ENCODE peak calls at places on chromosomes 1 and 21, in eight cellular contexts. One of them, this sample, is unnamed.

GRCh38 chr1:22662318-22662717 is 9.3 kb downstream of the C1QB start:
- DNase-seq in SK-N-SH: peak; percentile 67
- DNase-seq in stomach: no peak
- DNase-seq in Peyer's patch: no peak
- DNase-seq in body of pancreas: no peak
- DNase-seq in thoracic aorta: no peak
- DNase-seq in PC-9: no peak
- DNase-seq in left ventricle myocardium inferior: peak; percentile 33
- DNase-seq in this sample: no peak

GRCh38 chr21:37546949-37547614 is 180.5 kb downstream of the DYRK1A start:
- DNase-seq in PC-9: no peak
- DNase-seq in Peyer's patch: no peak
- DNase-seq in left ventricle myocardium inferior: no peak
- DNase-seq in body of pancreas: no peak
- DNase-seq in SK-N-SH: no peak
- DNase-seq in stomach: no peak
- DNase-seq in thoracic aorta: no peak
- DNase-seq in this sample: no peak

GRCh38 chr1:235052067-235053008 is 76.3 kb downstream of the TOMM20 start:
- DNase-seq in PC-9: no peak
- DNase-seq in SK-N-SH: no peak
- DNase-seq in Peyer's patch: no peak
- DNase-seq in thoracic aorta: no peak
- DNase-seq in stomach: no peak
- DNase-seq in body of pancreas: no peak
- DNase-seq in left ventricle myocardium inferior: no peak
- DNase-seq in this sample: no peak

GRCh38 chr1:15957221-15958090 is 18.4 kb downstream of the ZBTB17 start:
- DNase-seq in SK-N-SH: peak; percentile 26
- DNase-seq in PC-9: no peak
- DNase-seq in Peyer's patch: no peak
- DNase-seq in left ventricle myocardium inferior: no peak
- DNase-seq in thoracic aorta: no peak
- DNase-seq in body of pancreas: no peak
- DNase-seq in stomach: no peak
- DNase-seq in this sample: no peak

GRCh38 chr1:207853372-207853757 is 57.6 kb downstream of the CD34 start:
- DNase-seq in left ventricle myocardium inferior: no peak
- DNase-seq in stomach: no peak
- DNase-seq in PC-9: no peak
- DNase-seq in SK-N-SH: no peak
- DNase-seq in Peyer's patch: no peak
- DNase-seq in body of pancreas: no peak
- DNase-seq in thoracic aorta: no peak
- DNase-seq in this sample: peak; percentile 60

GRCh38 chr1:228042508-228042907 is 35.7 kb downstream of the WNT3A start:
- DNase-seq in body of pancreas: no peak
- DNase-seq in SK-N-SH: no peak
- DNase-seq in thoracic aorta: no peak
- DNase-seq in stomach: no peak
- DNase-seq in left ventricle myocardium inferior: no peak
- DNase-seq in PC-9: no peak
- DNase-seq in Peyer's patch: no peak
- DNase-seq in this sample: no peak

GRCh38 chr1:191913234-191913948 is 244.9 kb upstream of the RGS18 start:
- DNase-seq in Peyer's patch: no peak
- DNase-seq in SK-N-SH: no peak
- DNase-seq in thoracic aorta: no peak
- DNase-seq in stomach: no peak
- DNase-seq in body of pancreas: no peak
- DNase-seq in PC-9: no peak
- DNase-seq in left ventricle myocardium inferior: no peak
- DNase-seq in this sample: no peak

GRCh38 chr1:42740756-42741580 is 932 bp upstream of the CLDN19 start:
- DNase-seq in body of pancreas: no peak
- DNase-seq in thoracic aorta: no peak
- DNase-seq in PC-9: no peak
- DNase-seq in left ventricle myocardium inferior: no peak
- DNase-seq in SK-N-SH: peak; percentile 25
- DNase-seq in stomach: no peak
- DNase-seq in Peyer's patch: no peak
- DNase-seq in this sample: no peak

GRCh38 chr21:33374080-33374873 is 28.9 kb upstream of the IFNGR2 start:
- DNase-seq in body of pancreas: peak; percentile 60
- DNase-seq in SK-N-SH: peak; percentile 45
- DNase-seq in Peyer's patch: peak; percentile 59
- DNase-seq in thoracic aorta: no peak
- DNase-seq in PC-9: peak; percentile 98
- DNase-seq in stomach: peak; percentile 58
- DNase-seq in left ventricle myocardium inferior: peak; percentile 52
- DNase-seq in this sample: peak; percentile 75

GRCh38 chr1:17503146-17503545 is 36.4 kb upstream of the ARHGEF10L start:
- DNase-seq in thoracic aorta: no peak
- DNase-seq in PC-9: no peak
- DNase-seq in left ventricle myocardium inferior: no peak
- DNase-seq in Peyer's patch: no peak
- DNase-seq in body of pancreas: no peak
- DNase-seq in SK-N-SH: no peak
- DNase-seq in stomach: no peak
- DNase-seq in this sample: no peak

GRCh38 chr1:33161061-33161681 is 20.7 kb downstream of the TRIM62 start:
- DNase-seq in thoracic aorta: no peak
- DNase-seq in stomach: no peak
- DNase-seq in PC-9: no peak
- DNase-seq in Peyer's patch: no peak
- DNase-seq in SK-N-SH: peak; percentile 97
- DNase-seq in body of pancreas: no peak
- DNase-seq in left ventricle myocardium inferior: peak; percentile 72
- DNase-seq in this sample: no peak

DNA sequence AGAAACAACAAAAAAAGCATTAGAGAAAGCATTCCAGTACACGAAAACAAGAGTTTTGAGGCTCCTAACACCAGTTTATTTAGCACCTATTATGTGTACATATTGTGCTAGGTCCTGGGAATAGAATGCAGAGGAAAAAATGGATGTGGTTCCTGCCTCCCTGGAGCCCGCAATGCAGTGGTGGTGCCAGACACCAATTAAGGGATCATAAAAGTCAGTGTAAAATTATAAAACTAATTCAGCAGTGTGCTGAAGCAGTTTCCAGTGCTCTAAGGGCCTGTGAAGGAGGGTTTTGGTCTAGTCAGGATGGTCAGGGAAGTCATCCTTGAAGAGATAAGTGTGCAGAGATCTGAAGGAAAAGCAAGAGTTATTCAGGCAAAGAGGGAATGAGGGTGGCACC is 65.1 kb upstream of the IFNLR1 start:
- DNase-seq in body of pancreas: no peak
- DNase-seq in left ventricle myocardium inferior: no peak
- DNase-seq in PC-9: no peak
- DNase-seq in Peyer's patch: no peak
- DNase-seq in thoracic aorta: no peak
- DNase-seq in SK-N-SH: no peak
- DNase-seq in stomach: no peak
- DNase-seq in this sample: no peak
- H3K27ac ChIP-seq in body of pancreas: no peak overlapping the region
- H3K27ac ChIP-seq in left ventricle myocardium inferior: no peak overlapping the region
- H3K27ac ChIP-seq in PC-9: no peak overlapping the region
- H3K27ac ChIP-seq in Peyer's patch: no peak overlapping the region
- H3K27ac ChIP-seq in thoracic aorta: no peak overlapping the region
- H3K27ac ChIP-seq in SK-N-SH: no peak overlapping the region
- H3K27ac ChIP-seq in stomach: no peak overlapping the region
- H3K27ac ChIP-seq in this sample: no peak overlapping the region

GRCh38 chr1:63617450-63617849 is 24.2 kb downstream of the PGM1 start:
- DNase-seq in PC-9: no peak
- DNase-seq in SK-N-SH: no peak
- DNase-seq in thoracic aorta: no peak
- DNase-seq in Peyer's patch: no peak
- DNase-seq in left ventricle myocardium inferior: no peak
- DNase-seq in body of pancreas: no peak
- DNase-seq in stomach: no peak
- DNase-seq in this sample: no peak

GRCh38 chr1:63615809-63616420 is 22.7 kb downstream of the PGM1 start:
- DNase-seq in stomach: peak; percentile 65
- DNase-seq in thoracic aorta: peak; percentile 21
- DNase-seq in PC-9: peak; percentile 61
- DNase-seq in body of pancreas: peak; percentile 74
- DNase-seq in left ventricle myocardium inferior: no peak
- DNase-seq in Peyer's patch: peak; percentile 47
- DNase-seq in SK-N-SH: peak; percentile 55
- DNase-seq in this sample: peak; percentile 79

GRCh38 chr1:63611231-63611630 is 18.0 kb downstream of the PGM1 start:
- DNase-seq in left ventricle myocardium inferior: no peak
- DNase-seq in SK-N-SH: no peak
- DNase-seq in PC-9: no peak
- DNase-seq in stomach: no peak
- DNase-seq in thoracic aorta: no peak
- DNase-seq in Peyer's patch: no peak
- DNase-seq in body of pancreas: no peak
- DNase-seq in this sample: no peak

GRCh38 chr1:63612564-63612963 is 19.4 kb downstream of the PGM1 start:
- DNase-seq in PC-9: peak; percentile 81
- DNase-seq in stomach: no peak
- DNase-seq in body of pancreas: no peak
- DNase-seq in left ventricle myocardium inferior: no peak
- DNase-seq in Peyer's patch: no peak
- DNase-seq in SK-N-SH: no peak
- DNase-seq in thoracic aorta: no peak
- DNase-seq in this sample: no peak

GRCh38 chr1:63612971-63613370 is 19.8 kb downstream of the PGM1 start:
- DNase-seq in stomach: no peak
- DNase-seq in PC-9: peak; percentile 74
- DNase-seq in SK-N-SH: no peak
- DNase-seq in thoracic aorta: no peak
- DNase-seq in left ventricle myocardium inferior: no peak
- DNase-seq in body of pancreas: no peak
- DNase-seq in Peyer's patch: no peak
- DNase-seq in this sample: no peak
- H3K4me3 ChIP-seq in stomach: no peak overlapping the region
- H3K4me3 ChIP-seq in PC-9: no peak overlapping the region
- H3K4me3 ChIP-seq in SK-N-SH: no peak overlapping the region
- H3K4me3 ChIP-seq in thoracic aorta: no peak overlapping the region
- H3K4me3 ChIP-seq in left ventricle myocardium inferior: no peak overlapping the region
- H3K4me3 ChIP-seq in body of pancreas: no peak overlapping the region
- H3K4me3 ChIP-seq in Peyer's patch: no peak overlapping the region
- H3K4me3 ChIP-seq in this sample: no peak overlapping the region

DNA sequence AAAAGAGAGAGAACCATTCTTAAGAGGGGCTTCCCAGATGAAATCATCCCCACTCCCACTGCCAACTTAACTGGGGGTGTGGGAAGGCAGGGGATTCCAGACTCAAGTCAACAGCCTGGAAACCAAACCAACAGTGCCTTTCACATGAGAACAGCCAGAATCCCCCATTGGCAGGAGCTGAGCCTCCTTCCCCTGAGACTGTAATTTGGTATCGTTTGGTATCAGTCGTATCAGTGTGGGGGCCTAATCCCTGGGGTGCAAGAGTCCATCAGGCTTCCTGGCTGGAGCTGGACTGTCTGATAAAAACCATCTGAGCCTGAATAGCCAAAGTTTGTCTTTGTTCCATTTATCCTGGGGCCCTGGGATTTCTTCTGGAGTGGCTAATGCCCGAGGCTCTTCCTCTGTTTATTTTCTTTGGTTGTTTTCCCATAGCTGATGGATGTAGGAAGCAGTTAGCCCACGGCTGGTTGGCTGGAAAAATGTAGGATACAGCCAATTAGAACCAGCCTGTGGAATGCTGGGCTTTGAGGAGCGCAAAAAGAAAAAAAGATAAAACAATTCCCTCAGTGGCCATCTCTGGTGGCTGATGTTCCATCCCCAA is 84.6 kb downstream of the LAMC2 start:
- DNase-seq in PC-9: no peak
- DNase-seq in Peyer's patch: no peak
- DNase-seq in stomach: no peak
- DNase-seq in left ventricle myocardium inferior: peak; percentile 56
- DNase-seq in thoracic aorta: no peak
- DNase-seq in body of pancreas: no peak
- DNase-seq in SK-N-SH: peak; percentile 53
- DNase-seq in this sample: no peak
- H3K9me3 ChIP-seq in PC-9: no peaks in the 10 kb centered on the region
- H3K9me3 ChIP-seq in Peyer's patch: no peaks in the 10 kb centered on the region
- H3K9me3 ChIP-seq in stomach: no peaks in the 10 kb centered on the region
- H3K9me3 ChIP-seq in left ventricle myocardium inferior: no peaks in the 10 kb centered on the region
- H3K9me3 ChIP-seq in thoracic aorta: no peaks in the 10 kb centered on the region
- H3K9me3 ChIP-seq in body of pancreas: no peaks in the 10 kb centered on the region
- H3K9me3 ChIP-seq in SK-N-SH: no peaks in the 10 kb centered on the region
- H3K9me3 ChIP-seq in this sample: no peaks in the 10 kb centered on the region

DNA sequence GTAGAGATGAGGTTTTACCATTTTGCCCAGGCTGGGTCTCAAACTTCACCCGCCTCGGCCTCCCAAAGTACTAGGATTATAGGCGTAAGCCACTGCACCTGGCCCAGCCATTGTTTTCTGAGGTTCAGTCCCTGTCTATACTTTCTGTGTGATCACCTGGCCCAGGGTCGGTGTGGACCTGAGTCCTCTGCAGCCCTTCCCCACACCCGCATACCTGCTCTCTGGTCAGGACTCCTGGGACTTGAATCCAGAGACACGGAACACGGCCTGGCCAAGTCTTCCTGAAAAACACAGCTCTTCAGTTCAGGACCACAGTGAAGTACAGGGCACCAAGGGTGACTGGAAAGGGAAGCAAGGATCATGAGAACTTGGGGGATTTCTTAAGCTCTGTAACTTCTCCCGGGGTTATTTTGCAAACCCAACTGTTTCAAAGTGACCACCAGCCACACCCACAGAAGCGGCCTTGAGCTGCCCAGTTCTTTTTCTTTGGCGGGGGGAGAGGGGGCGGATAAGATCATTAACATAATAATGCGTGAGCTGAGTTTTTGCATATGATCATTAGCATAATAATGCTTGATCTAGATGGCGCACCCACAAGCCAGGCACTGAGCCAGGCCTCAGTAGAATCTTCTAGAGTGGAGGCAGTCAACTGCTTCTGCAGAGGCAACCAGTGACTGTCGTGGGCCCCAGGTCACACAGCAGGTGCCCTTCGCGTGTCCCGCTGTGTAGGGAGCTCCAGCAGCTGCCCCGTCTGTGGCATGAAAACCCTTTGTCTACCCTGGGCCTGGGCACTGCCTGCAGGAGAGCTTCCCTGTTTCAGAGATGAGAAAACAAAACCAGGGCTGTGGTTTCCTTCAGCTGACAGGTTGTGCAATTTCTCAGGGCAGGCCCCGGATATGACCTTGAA is 1.7 kb upstream of the NADK start:
- DNase-seq in stomach: peak; percentile 75
- DNase-seq in body of pancreas: no peak
- DNase-seq in Peyer's patch: peak; percentile 85
- DNase-seq in thoracic aorta: no peak
- DNase-seq in SK-N-SH: no peak
- DNase-seq in left ventricle myocardium inferior: peak; percentile 55
- DNase-seq in PC-9: peak; percentile 69
- DNase-seq in this sample: peak; percentile 86
- H3K27ac ChIP-seq in stomach: peak overlapping the region; percentile 94
- H3K27ac ChIP-seq in body of pancreas: peak overlapping the region; percentile 83
- H3K27ac ChIP-seq in Peyer's patch: peak overlapping the region; percentile 98
- H3K27ac ChIP-seq in thoracic aorta: peak overlapping the region; percentile 4
- H3K27ac ChIP-seq in SK-N-SH: peak overlapping the region; percentile 78
- H3K27ac ChIP-seq in left ventricle myocardium inferior: peak overlapping the region; percentile 97
- H3K27ac ChIP-seq in PC-9: peak overlapping the region; percentile 87
- H3K27ac ChIP-seq in this sample: peak overlapping the region; percentile 94

GRCh38 chr1:38006008-38006828 is 904 bp upstream of the FHL3 start:
- DNase-seq in stomach: no peak
- DNase-seq in PC-9: no peak
- DNase-seq in left ventricle myocardium inferior: peak; percentile 74
- DNase-seq in Peyer's patch: no peak
- DNase-seq in thoracic aorta: no peak
- DNase-seq in SK-N-SH: no peak
- DNase-seq in body of pancreas: no peak
- DNase-seq in this sample: no peak
- H3K4me3 ChIP-seq in stomach: peak overlapping the region; percentile 71
- H3K4me3 ChIP-seq in PC-9: no peak overlapping the region
- H3K4me3 ChIP-seq in left ventricle myocardium inferior: peak overlapping the region; percentile 78
- H3K4me3 ChIP-seq in Peyer's patch: no peak overlapping the region
- H3K4me3 ChIP-seq in thoracic aorta: peak overlapping the region; percentile 87
- H3K4me3 ChIP-seq in SK-N-SH: no peak overlapping the region
- H3K4me3 ChIP-seq in body of pancreas: no peak overlapping the region
- H3K4me3 ChIP-seq in this sample: no peak overlapping the region